ENCODE peak calls at places on chromosome 1, in nine cellular contexts. L, B, N, H, C, O, G, W and P are unnamed samples.

GRCh38 chr1:108028841-108029401 is 63.9 kb upstream of the VAV3 start:
- DNase-seq in L (no peak), W (no peak), H (no peak), G (no peak), N (no peak), C (no peak), O (no peak), B (no peak), P (no peak)

GRCh38 chr1:89609781-89610456 is 23.0 kb upstream of the LRRC8C start:
- DNase-seq in B (no peak), O (no peak), C (no peak), G (no peak), L (no peak), H (no peak), N (no peak), W (no peak), P (no peak)

GRCh38 chr1:58438468-58438867 is 108.1 kb downstream of the OMA1 start:
- DNase-seq in C (no peak), G (no peak), B (no peak), H (no peak), W (no peak), L (no peak), N (no peak), O (no peak), P (no peak)

GRCh38 chr1:157136133-157136532 is 2.1 kb downstream of the ETV3 start:
- DNase-seq in L (no peak), C (no peak), B (no peak), G (peak), N (no peak), W (peak), H (no peak), O (no peak), P (no peak)

GRCh38 chr1:22838965-22839364 is 128.3 kb downstream of the EPHB2 start:
- DNase-seq in N (no peak), C (no peak), B (no peak), L (no peak), G (no peak), H (no peak), O (no peak), W (no peak), P (no peak)

GRCh38 chr1:4172659-4173599 is 272.9 kb upstream of the C1orf174 start:
- DNase-seq in L (peak), W (no peak), G (no peak), C (peak), H (no peak), O (no peak), N (no peak), B (no peak), P (no peak)

GRCh38 chr1:151960780-151961513 is 32.7 kb downstream of the S100A10 start:
- DNase-seq in W (no peak), G (no peak), L (no peak), O (no peak), B (no peak), C (no peak), N (no peak), H (no peak), P (no peak)

GRCh38 chr1:159000627-159001026 is 9.1 kb upstream of the IFI16 start:
- DNase-seq in O (peak), W (peak), N (peak), C (peak), G (peak), L (peak), H (peak), B (peak), P (peak)

GRCh38 chr1:21834666-21835065 is 22.6 kb downstream of the LDLRAD2 start:
- DNase-seq in C (no peak), W (no peak), L (no peak), O (no peak), G (no peak), N (no peak), B (no peak), H (no peak), P (no peak)

GRCh38 chr1:98368995-98369394 is 292.5 kb upstream of the SNX7 start:
- DNase-seq in C (no peak), H (no peak), B (no peak), L (no peak), N (no peak), G (no peak), W (no peak), O (no peak), P (no peak)

GRCh38 chr1:230977781-230978490 is 725 bp downstream of the TTC13 start:
- DNase-seq in W (peak), B (peak), N (peak), O (peak), L (no peak), G (peak), C (peak), H (no peak), P (no peak)

GRCh38 chr1:6460349-6461236 is 5.4 kb downstream of the TNFRSF25 start:
- DNase-seq in O (no peak), C (peak), G (no peak), N (no peak), W (no peak), H (no peak), L (no peak), B (no peak), P (no peak)

GRCh38 chr1:172326171-172326570 is 94.3 kb upstream of the C1orf105 start:
- DNase-seq in O (no peak), B (no peak), W (no peak), L (no peak), N (peak), G (no peak), C (no peak), H (no peak), P (no peak)

GRCh38 chr1:50126962-50127715 is 18.4 kb downstream of the ELAVL4 start:
- DNase-seq in B (no peak), N (peak), W (no peak), C (peak), L (no peak), O (no peak), G (no peak), H (no peak), P (no peak)

GRCh38 chr1:11985851-11986250 is 5.6 kb downstream of the MFN2 start:
- DNase-seq in W (no peak), G (no peak), H (no peak), B (no peak), N (peak), L (no peak), O (no peak), C (peak), P (no peak)

GRCh38 chr1:201656670-201657032 is 117.7 kb downstream of the NAV1 start:
- DNase-seq in N (peak), W (peak), O (no peak), L (no peak), G (no peak), H (no peak), C (peak), B (peak), P (no peak)

GRCh38 chr1:221025391-221026355 is 146.4 kb downstream of the HLX start:
- DNase-seq in O (no peak), C (no peak), G (peak), L (no peak), H (no peak), W (no peak), B (no peak), N (no peak), P (no peak)

GRCh38 chr1:3463891-3464648 is 9.6 kb downstream of the ARHGEF16 start:
- DNase-seq in N (no peak), H (no peak), L (no peak), B (no peak), C (peak), O (no peak), W (no peak), G (no peak), P (no peak)

GRCh38 chr1:52460686-52461085 is 56.3 kb downstream of the PRPF38A start:
- DNase-seq in C (no peak), L (no peak), O (no peak), B (no peak), G (peak), W (no peak), N (no peak), H (peak), P (peak)

GRCh38 chr1:20454004-20454403 is 32.0 kb downstream of the CAMK2N1 start:
- DNase-seq in B (no peak), O (no peak), C (no peak), N (no peak), H (no peak), L (no peak), G (no peak), W (no peak), P (no peak)

GRCh38 chr1:234408757-234409156 is 35.5 kb downstream of the COA6 start:
- DNase-seq in C (no peak), O (no peak), N (no peak), G (no peak), W (no peak), B (no peak), L (no peak), H (no peak), P (no peak)

GRCh38 chr1:200784576-200784975 is 45.9 kb downstream of the CAMSAP2 start:
- DNase-seq in H (no peak), B (no peak), C (no peak), N (no peak), W (no peak), L (no peak), O (no peak), G (no peak), P (no peak)

GRCh38 chr1:107963601-107964396 is 1.2 kb downstream of the VAV3 start:
- DNase-seq in C (peak), N (peak), O (peak), G (peak), H (no peak), L (peak), W (peak), B (peak), P (no peak)

GRCh38 chr1:114901739-114902255 is 47.1 kb downstream of the SYCP1 start:
- DNase-seq in N (no peak), G (no peak), O (no peak), C (no peak), H (no peak), L (no peak), B (no peak), W (no peak), P (no peak)

GRCh38 chr1:30891223-30891552 is 17.4 kb downstream of the SDC3 start:
- DNase-seq in B (no peak), W (no peak), O (no peak), N (no peak), L (no peak), G (no peak), H (no peak), C (no peak), P (no peak)

DNA sequence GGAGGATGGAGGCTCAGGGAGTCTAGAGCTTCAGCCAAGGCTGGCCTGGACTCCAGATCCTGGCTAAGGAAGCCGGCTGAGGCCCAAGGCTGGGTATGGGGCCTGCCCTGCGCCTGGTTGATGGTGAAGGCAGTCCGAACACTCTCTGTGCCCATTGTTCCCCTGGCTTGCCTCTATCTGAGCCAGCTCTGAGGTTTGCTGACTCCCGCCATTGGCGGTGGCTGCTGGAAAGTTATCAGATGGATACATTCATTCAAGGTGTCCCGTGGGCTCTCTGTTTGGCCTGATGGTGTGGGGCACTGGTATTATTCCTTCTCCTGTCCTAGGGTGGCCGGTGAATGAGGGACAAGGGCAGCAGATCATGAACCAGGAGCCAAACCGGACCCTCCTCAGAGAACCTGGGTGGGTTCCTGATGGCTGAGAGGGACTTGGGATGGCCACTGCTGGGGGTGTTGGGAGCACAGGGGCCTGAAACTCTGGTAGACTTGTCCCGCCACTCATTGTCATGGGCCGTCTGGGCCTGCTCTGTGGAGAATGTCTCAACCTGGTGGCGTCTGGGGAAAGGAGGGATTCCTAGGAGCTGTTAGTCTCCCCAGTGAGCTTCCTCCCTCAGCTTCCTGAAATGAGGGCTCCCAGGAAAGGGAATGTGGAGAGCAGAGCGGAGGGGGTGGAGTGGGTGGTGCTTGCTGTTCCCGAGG is 22.2 kb downstream of the SLC26A9 start:
- DNase-seq in B (no peak), N (no peak), G (no peak), L (peak), W (no peak), C (peak), H (no peak), O (no peak), P (no peak)
- H3K4me3 ChIP-seq in B (no peak), N (no peak), G (no peak), L (no peak), W (no peak), C (no peak), H (no peak), O (no peak), P (no peak)

GRCh38 chr1:243435824-243436223 is 180.0 kb downstream of the SDCCAG8 start:
- DNase-seq in N (no peak), B (no peak), W (no peak), H (no peak), L (no peak), C (no peak), G (no peak), O (no peak), P (no peak)
- TF ChIP-seq CTCF in N (no peak), B (no peak), W (no peak), H (no peak), L (no peak), C (no peak), G (no peak), O (peak), P (no peak)

GRCh38 chr1:229093258-229093540 is 177.7 kb upstream of the RAB4A start:
- DNase-seq in G (no peak), L (no peak), C (no peak), O (no peak), B (no peak), W (no peak), N (no peak), H (no peak), P (no peak)
- H3K4me3 ChIP-seq in G (no peak), L (no peak), C (no peak), O (no peak), B (no peak), W (no peak), N (no peak), H (no peak), P (no peak)

GRCh38 chr1:147316968-147317367 is 74.5 kb downstream of the CHD1L start:
- DNase-seq in O (no peak), W (no peak), H (no peak), B (no peak), C (no peak), N (no peak), L (no peak), G (no peak), P (no peak)
- TF ChIP-seq CTCF in O (no peak), W (no peak), H (no peak), B (no peak), C (no peak), N (no peak), L (no peak), G (no peak), P (no peak)

GRCh38 chr1:116165572-116165971 is 54.4 kb downstream of the MAB21L3 start:
- DNase-seq in O (no peak), L (peak), N (no peak), G (no peak), B (no peak), W (no peak), C (no peak), H (no peak), P (no peak)
- H3K4me3 ChIP-seq in O (no peak), L (no peak), N (no peak), G (no peak), B (no peak), W (no peak), C (no peak), H (no peak), P (no peak)

GRCh38 chr1:66284746-66285145 is 249.2 kb upstream of the SGIP1 start:
- DNase-seq in O (no peak), B (no peak), G (no peak), H (no peak), L (no peak), C (no peak), W (no peak), N (no peak), P (no peak)

GRCh38 chr1:66282885-66283284 is 251.1 kb upstream of the SGIP1 start:
- DNase-seq in L (no peak), G (no peak), W (no peak), H (no peak), N (no peak), C (no peak), B (no peak), O (peak), P (no peak)

GRCh38 chr1:66282343-66282852 is 251.6 kb upstream of the SGIP1 start:
- DNase-seq in G (peak), W (no peak), H (peak), L (no peak), N (peak), C (peak), B (no peak), O (peak), P (no peak)

GRCh38 chr1:66283583-66284041 is 250.3 kb upstream of the SGIP1 start:
- DNase-seq in B (no peak), N (peak), H (no peak), O (no peak), W (no peak), G (peak), L (no peak), C (no peak), P (no peak)

GRCh38 chr1:66281808-66282207 is 252.1 kb upstream of the SGIP1 start:
- DNase-seq in H (no peak), L (no peak), B (no peak), G (no peak), W (no peak), N (no peak), O (no peak), C (no peak), P (no peak)
- TF ChIP-seq CTCF in H (no peak), L (no peak), B (no peak), G (no peak), W (no peak), N (no peak), O (no peak), C (no peak), P (no peak)

GRCh38 chr1:27290586-27290985 is 31.4 kb upstream of the TMEM222 start:
- DNase-seq in C (no peak), B (no peak), N (no peak), O (no peak), G (no peak), H (no peak), L (no peak), W (no peak), P (no peak)
- H3K4me3 ChIP-seq in C (no peak), B (no peak), N (no peak), O (no peak), G (no peak), H (no peak), L (no peak), W (no peak), P (no peak)

GRCh38 chr1:117093870-117094621 is 27.5 kb downstream of the TRIM45 start:
- DNase-seq in O (no peak), C (no peak), G (peak), L (no peak), B (peak), N (peak), H (no peak), W (peak), P (no peak)
- TF ChIP-seq CTCF in O (peak), C (peak), G (peak), L (no peak), B (peak), N (peak), H (peak), W (peak), P (peak)

DNA sequence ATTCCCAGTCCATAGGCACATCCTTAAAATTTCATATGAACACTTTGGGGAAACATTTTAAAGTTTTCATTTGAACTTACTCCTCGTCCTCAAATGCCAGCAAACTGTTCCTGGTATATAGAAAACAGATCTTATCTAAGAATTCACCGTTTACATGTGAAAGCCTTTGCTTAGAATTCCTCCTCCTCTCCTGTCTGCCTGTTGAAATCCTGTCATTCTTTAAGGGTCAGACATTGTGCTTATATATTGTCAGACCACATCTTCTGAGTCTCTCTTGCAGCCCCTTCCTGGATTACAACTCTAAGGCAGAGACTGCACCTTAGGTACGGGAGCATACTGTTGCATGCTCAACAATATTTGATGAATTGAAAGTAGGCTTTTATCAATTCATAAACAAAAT is 239.7 kb downstream of the SMYD3 start:
- DNase-seq in L (no peak), O (no peak), W (no peak), N (no peak), C (no peak), H (no peak), G (no peak), B (no peak), P (no peak)
- H3K4me3 ChIP-seq in L (no peak), O (no peak), W (no peak), N (no peak), C (no peak), H (no peak), G (no peak), B (no peak), P (no peak)

GRCh38 chr1:239976130-239976968 is 115.3 kb upstream of the FMN2 start:
- DNase-seq in W (peak), L (no peak), B (peak), C (peak), H (peak), N (peak), O (no peak), G (peak), P (no peak)
- TF ChIP-seq CTCF in W (peak), L (peak), B (peak), C (peak), H (peak), N (peak), O (peak), G (peak), P (peak)